ENCODE peak calls at places on chromosomes 13 and 19, in five cellular contexts. One of them, this sample, is unnamed.
A peak's percentile ranks its signal among the peaks of the same experiment; 100 is the strongest.

GRCh38 chr19:35442091-35442490 is 6.0 kb upstream of the FFAR2 start:
- DNase-seq in A549: no peak
- DNase-seq in K562: no peak
- DNase-seq in HepG2: no peak
- DNase-seq in H1: no peak
- DNase-seq in this sample: no peak

GRCh38 chr13:98405107-98405571 is 171.8 kb downstream of the STK24 start:
- DNase-seq in A549: no peak
- DNase-seq in K562: peak; percentile 7
- DNase-seq in HepG2: no peak
- DNase-seq in H1: no peak
- DNase-seq in this sample: no peak

GRCh38 chr13:72774019-72774418 is 7.7 kb downstream of the DIS3 start:
- DNase-seq in A549: no peak
- DNase-seq in K562: no peak
- DNase-seq in HepG2: no peak
- DNase-seq in H1: no peak
- DNase-seq in this sample: no peak

GRCh38 chr19:11887618-11888531 is at the start of gene ZNF69:
- DNase-seq in A549: no peak
- DNase-seq in K562: peak; percentile 84
- DNase-seq in HepG2: peak; percentile 92
- DNase-seq in H1: peak; percentile 89
- DNase-seq in this sample: no peak

GRCh38 chr19:47657719-47658118 is 48.8 kb downstream of the BICRA start:
- DNase-seq in A549: no peak
- DNase-seq in K562: no peak
- DNase-seq in HepG2: no peak
- DNase-seq in H1: no peak
- DNase-seq in this sample: no peak

GRCh38 chr13:40440990-40441820 is 225.2 kb downstream of the FOXO1 start:
- DNase-seq in A549: no peak
- DNase-seq in K562: no peak
- DNase-seq in HepG2: no peak
- DNase-seq in H1: no peak
- DNase-seq in this sample: no peak

GRCh38 chr19:45216677-45217076 is 28.5 kb downstream of the EXOC3L2 start:
- DNase-seq in A549: no peak
- DNase-seq in K562: no peak
- DNase-seq in HepG2: no peak
- DNase-seq in H1: no peak
- DNase-seq in this sample: no peak

GRCh38 chr13:106390360-106390759 is 145.1 kb downstream of the EFNB2 start:
- DNase-seq in A549: no peak
- DNase-seq in K562: no peak
- DNase-seq in HepG2: no peak
- DNase-seq in H1: no peak
- DNase-seq in this sample: no peak

GRCh38 chr13:114063545-114064515 is 68.6 kb downstream of the RASA3 start:
- DNase-seq in A549: no peak
- DNase-seq in K562: peak; percentile 44
- DNase-seq in HepG2: no peak
- DNase-seq in H1: no peak
- DNase-seq in this sample: no peak

GRCh38 chr13:113724780-113725315 is 34.2 kb upstream of the TMEM255B start:
- DNase-seq in A549: peak; percentile 49
- DNase-seq in K562: peak; percentile 69
- DNase-seq in HepG2: peak; percentile 53
- DNase-seq in H1: peak; percentile 89
- DNase-seq in this sample: peak; percentile 12

GRCh38 chr13:28185256-28185655 is 46.9 kb downstream of the PAN3 start:
- DNase-seq in A549: no peak
- DNase-seq in K562: no peak
- DNase-seq in HepG2: no peak
- DNase-seq in H1: no peak
- DNase-seq in this sample: no peak

GRCh38 chr19:2305424-2305823 is 2.5 kb downstream of the LINGO3 start:
- DNase-seq in A549: no peak
- DNase-seq in K562: no peak
- DNase-seq in HepG2: no peak
- DNase-seq in H1: no peak
- DNase-seq in this sample: no peak

GRCh38 chr19:52935434-52935833 is 12.2 kb upstream of the ZNF888 start:
- DNase-seq in A549: no peak
- DNase-seq in K562: peak; percentile 76
- DNase-seq in HepG2: no peak
- DNase-seq in H1: no peak
- DNase-seq in this sample: no peak

GRCh38 chr13:100392709-100393630 is 195.6 kb downstream of the GGACT start:
- DNase-seq in A549: peak; percentile 76
- DNase-seq in K562: peak; percentile 92
- DNase-seq in HepG2: peak; percentile 91
- DNase-seq in H1: no peak
- DNase-seq in this sample: peak; percentile 19

GRCh38 chr19:31448221-31448657 is 99.0 kb upstream of the TSHZ3 start:
- DNase-seq in A549: no peak
- DNase-seq in K562: no peak
- DNase-seq in HepG2: no peak
- DNase-seq in H1: no peak
- DNase-seq in this sample: no peak

GRCh38 chr19:30202060-30202600 is 170.1 kb upstream of the ZNF536 start:
- DNase-seq in A549: no peak
- DNase-seq in K562: no peak
- DNase-seq in HepG2: no peak
- DNase-seq in H1: peak; percentile 29
- DNase-seq in this sample: no peak

GRCh38 chr13:36518707-36519106 is 86.4 kb downstream of the CCNA1 start:
- DNase-seq in A549: no peak
- DNase-seq in K562: no peak
- DNase-seq in HepG2: no peak
- DNase-seq in H1: no peak
- DNase-seq in this sample: no peak

GRCh38 chr19:10712041-10712440 is 5.8 kb upstream of the DNM2 start:
- DNase-seq in A549: no peak
- DNase-seq in K562: no peak
- DNase-seq in HepG2: no peak
- DNase-seq in H1: peak; percentile 66
- DNase-seq in this sample: no peak

GRCh38 chr19:48511800-48512503 is at the start of gene LMTK3:
- DNase-seq in A549: peak; percentile 75
- DNase-seq in K562: peak; percentile 81
- DNase-seq in HepG2: no peak
- DNase-seq in H1: peak; percentile 82
- DNase-seq in this sample: no peak

GRCh38 chr13:34678154-34678553 is 263.9 kb upstream of the NBEA start:
- DNase-seq in A549: peak; percentile 15
- DNase-seq in K562: no peak
- DNase-seq in HepG2: peak; percentile 81
- DNase-seq in H1: no peak
- DNase-seq in this sample: no peak

GRCh38 chr13:32883501-32883900 is 132.7 kb upstream of the KL start:
- DNase-seq in A549: no peak
- DNase-seq in K562: no peak
- DNase-seq in HepG2: no peak
- DNase-seq in H1: no peak
- DNase-seq in this sample: no peak

GRCh38 chr13:27953671-27954405 is 15.3 kb downstream of the CDX2 start:
- DNase-seq in A549: peak; percentile 57
- DNase-seq in K562: peak; percentile 55
- DNase-seq in HepG2: peak; percentile 19
- DNase-seq in H1: peak; percentile 95
- DNase-seq in this sample: no peak

GRCh38 chr19:48598996-48599626 is 7.4 kb upstream of the SPACA4 start:
- DNase-seq in A549: no peak
- DNase-seq in K562: no peak
- DNase-seq in HepG2: no peak
- DNase-seq in H1: no peak
- DNase-seq in this sample: no peak

GRCh38 chr13:109949395-109949794 is 163.0 kb upstream of the IRS2 start:
- DNase-seq in A549: no peak
- DNase-seq in K562: no peak
- DNase-seq in HepG2: no peak
- DNase-seq in H1: no peak
- DNase-seq in this sample: no peak

GRCh38 chr13:76798037-76798436 is 88.2 kb downstream of the KCTD12 start:
- DNase-seq in A549: no peak
- DNase-seq in K562: no peak
- DNase-seq in HepG2: no peak
- DNase-seq in H1: no peak
- DNase-seq in this sample: no peak

GRCh38 chr19:56477429-56478338 is 539 bp upstream of the ZNF667 start:
- DNase-seq in A549: no peak
- DNase-seq in K562: peak; percentile 14
- DNase-seq in HepG2: no peak
- DNase-seq in H1: peak; percentile 81
- DNase-seq in this sample: no peak

GRCh38 chr19:34067861-34068271 is 104.4 kb upstream of the LSM14A start:
- DNase-seq in A549: peak; percentile 89
- DNase-seq in K562: no peak
- DNase-seq in HepG2: no peak
- DNase-seq in H1: no peak
- DNase-seq in this sample: no peak
- TF ChIP-seq KDM1A in A549: no peak
- TF ChIP-seq KDM1A in K562: no peak
- TF ChIP-seq KDM1A in HepG2: no peak
- TF ChIP-seq KDM1A in H1: no peak
- TF ChIP-seq KDM1A in this sample: no peak

GRCh38 chr19:41868989-41869300 is 8.1 kb upstream of the CD79A start:
- DNase-seq in A549: no peak
- DNase-seq in K562: no peak
- DNase-seq in HepG2: no peak
- DNase-seq in H1: no peak
- DNase-seq in this sample: no peak
- TF ChIP-seq KDM1A in A549: no peak
- TF ChIP-seq KDM1A in K562: no peak
- TF ChIP-seq KDM1A in HepG2: no peak
- TF ChIP-seq KDM1A in H1: no peak
- TF ChIP-seq KDM1A in this sample: no peak

DNA sequence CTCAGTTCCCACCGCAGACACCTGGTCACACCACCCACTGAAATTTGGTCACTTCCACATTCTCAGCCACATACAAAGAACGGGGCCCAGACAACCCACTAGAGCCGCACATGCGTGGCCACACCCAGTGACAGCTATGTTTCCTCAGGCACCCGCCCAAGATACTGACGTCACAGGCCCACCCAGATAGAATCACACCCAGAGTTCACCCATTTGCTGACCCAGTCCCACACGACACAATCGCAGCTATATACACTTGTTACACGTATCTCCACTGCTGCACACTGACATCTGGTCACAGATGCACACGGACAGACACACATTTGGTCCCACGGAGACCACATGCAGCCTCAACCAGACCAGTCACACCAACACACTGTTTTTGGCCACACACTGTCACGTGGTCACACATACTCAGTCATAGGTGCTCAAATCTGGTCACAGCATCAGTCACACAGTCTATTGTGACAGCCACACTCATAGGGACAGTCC is 2.9 kb downstream of the NUMBL start:
- DNase-seq in A549: no peak
- DNase-seq in K562: peak; percentile 88
- DNase-seq in HepG2: no peak
- DNase-seq in H1: no peak
- DNase-seq in this sample: peak; percentile 23
- TF ChIP-seq KDM1A in A549: no peak
- TF ChIP-seq KDM1A in K562: peak; percentile 67
- TF ChIP-seq KDM1A in HepG2: no peak
- TF ChIP-seq KDM1A in H1: no peak
- TF ChIP-seq KDM1A in this sample: no peak

GRCh38 chr19:15115080-15115479 is 7.9 kb downstream of the SYDE1 start:
- DNase-seq in A549: no peak
- DNase-seq in K562: no peak
- DNase-seq in HepG2: no peak
- DNase-seq in H1: no peak
- DNase-seq in this sample: no peak
- TF ChIP-seq KDM1A in A549: no peak
- TF ChIP-seq KDM1A in K562: no peak
- TF ChIP-seq KDM1A in HepG2: no peak
- TF ChIP-seq KDM1A in H1: no peak
- TF ChIP-seq KDM1A in this sample: no peak

DNA sequence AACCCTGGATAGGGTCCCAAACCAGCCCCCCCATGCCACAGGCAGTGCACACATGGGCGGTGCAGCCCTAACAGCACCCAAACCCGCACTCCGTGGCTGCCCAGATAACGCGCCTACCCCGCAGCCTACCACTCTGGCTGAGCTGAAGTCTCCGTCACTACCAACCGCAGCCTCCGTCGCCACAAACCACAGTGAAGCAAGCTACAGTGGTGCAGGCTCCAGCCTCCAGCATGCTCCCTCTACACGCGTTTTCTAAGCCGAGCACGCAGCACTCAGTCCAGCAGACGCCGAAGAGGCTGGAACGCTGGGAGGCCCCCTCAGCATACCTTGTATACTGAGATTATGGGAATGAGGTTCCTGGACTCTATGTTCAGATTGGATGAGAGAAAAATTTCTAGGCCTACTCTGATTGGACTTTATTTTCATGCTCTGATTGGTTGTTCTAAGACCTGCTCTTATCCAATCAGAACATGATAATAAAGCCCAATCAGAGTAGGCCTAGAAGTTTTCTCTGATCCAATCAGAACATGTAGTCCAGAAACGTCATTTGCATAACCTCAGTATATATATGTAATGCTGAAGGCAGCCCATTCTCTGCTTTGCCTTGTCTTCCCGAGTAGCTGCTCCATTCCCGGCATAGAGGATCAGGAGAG is 56.7 kb upstream of the C1QTNF9B start:
- DNase-seq in A549: no peak
- DNase-seq in K562: peak; percentile 1
- DNase-seq in HepG2: no peak
- DNase-seq in H1: no peak
- DNase-seq in this sample: no peak
- TF ChIP-seq KDM1A in A549: no peak
- TF ChIP-seq KDM1A in K562: no peak
- TF ChIP-seq KDM1A in HepG2: no peak
- TF ChIP-seq KDM1A in H1: no peak
- TF ChIP-seq KDM1A in this sample: no peak

GRCh38 chr13:26061947-26062346 is 10.1 kb upstream of the SHISA2 start:
- DNase-seq in A549: no peak
- DNase-seq in K562: no peak
- DNase-seq in HepG2: no peak
- DNase-seq in H1: no peak
- DNase-seq in this sample: no peak
- TF ChIP-seq KDM1A in A549: no peak
- TF ChIP-seq KDM1A in K562: no peak
- TF ChIP-seq KDM1A in HepG2: no peak
- TF ChIP-seq KDM1A in H1: no peak
- TF ChIP-seq KDM1A in this sample: no peak

GRCh38 chr19:19171110-19171672 is 1.1 kb upstream of the MEF2B start:
- DNase-seq in A549: no peak
- DNase-seq in K562: no peak
- DNase-seq in HepG2: no peak
- DNase-seq in H1: no peak
- DNase-seq in this sample: no peak

GRCh38 chr19:19167612-19168011 is 2.5 kb downstream of the MEF2B start:
- DNase-seq in A549: no peak
- DNase-seq in K562: no peak
- DNase-seq in HepG2: no peak
- DNase-seq in H1: no peak
- DNase-seq in this sample: no peak

GRCh38 chr19:19171821-19172532 is 1.9 kb upstream of the MEF2B start:
- DNase-seq in A549: no peak
- DNase-seq in K562: peak; percentile 71
- DNase-seq in HepG2: peak; percentile 62
- DNase-seq in H1: no peak
- DNase-seq in this sample: no peak

GRCh38 chr19:19169236-19170052 is 619 bp downstream of the MEF2B start:
- DNase-seq in A549: no peak
- DNase-seq in K562: no peak
- DNase-seq in HepG2: no peak
- DNase-seq in H1: no peak
- DNase-seq in this sample: no peak

GRCh38 chr19:19170053-19170945 is at the start of gene MEF2B:
- DNase-seq in A549: no peak
- DNase-seq in K562: peak; percentile 94
- DNase-seq in HepG2: peak; percentile 80
- DNase-seq in H1: peak; percentile 96
- DNase-seq in this sample: no peak
- TF ChIP-seq KDM1A in A549: no peak
- TF ChIP-seq KDM1A in K562: no peak
- TF ChIP-seq KDM1A in HepG2: no peak
- TF ChIP-seq KDM1A in H1: no peak
- TF ChIP-seq KDM1A in this sample: no peak